ENCODE peak calls at places on chromosomes 3 and 15, in seven cellular contexts. I, B, Y, V, U, H and O are unnamed samples.

GRCh38 chr15:60795889-60796288 is 316.9 kb upstream of the ICE2 start:
- DNase-seq in Y (peak; percentile 76), I (no peak), B (no peak), U (no peak), H (no peak), V (no peak), O (no peak)

GRCh38 chr3:16884748-16885587 is at the start of gene PLCL2:
- DNase-seq in B (peak; percentile 74), V (no peak), H (peak; percentile 16), U (peak; percentile 55), Y (no peak), I (peak; percentile 72), O (peak; percentile 57)

GRCh38 chr3:136751259-136752045 is 726 bp downstream of the STAG1 start:
- DNase-seq in Y (no peak), H (peak; percentile 50), B (peak; percentile 87), V (peak; percentile 82), U (peak; percentile 69), I (peak; percentile 91), O (peak; percentile 93)

GRCh38 chr15:89898628-89899302 is 5.0 kb upstream of the AP3S2 start:
- DNase-seq in V (peak; percentile 77), I (peak; percentile 72), H (no peak), U (no peak), Y (no peak), B (no peak), O (peak; percentile 31)

GRCh38 chr3:193030276-193030675 is 112.6 kb upstream of the MB21D2 start:
- DNase-seq in U (no peak), H (no peak), B (no peak), Y (no peak), I (no peak), V (no peak), O (no peak)

GRCh38 chr3:12287727-12288465 is 974 bp upstream of the PPARG start:
- DNase-seq in Y (no peak), V (no peak), U (peak; percentile 48), B (no peak), I (peak; percentile 61), H (no peak), O (no peak)

GRCh38 chr3:192188218-192188835 is 539.0 kb downstream of the FGF12 start:
- DNase-seq in V (peak; percentile 33), Y (no peak), B (no peak), U (peak; percentile 39), H (no peak), I (peak; percentile 58), O (peak; percentile 61)

GRCh38 chr3:46892285-46893145 is 15.0 kb downstream of the PTH1R start:
- DNase-seq in H (peak; percentile 54), U (peak; percentile 73), Y (no peak), B (peak; percentile 90), V (no peak), I (peak; percentile 82), O (peak; percentile 55)

GRCh38 chr3:72903004-72903403 is 15.2 kb downstream of the GXYLT2 start:
- DNase-seq in V (peak; percentile 73), B (no peak), I (no peak), H (no peak), U (no peak), Y (no peak), O (no peak)

GRCh38 chr3:138408751-138409161 is 25.7 kb upstream of the ESYT3 start:
- DNase-seq in Y (no peak), U (no peak), H (no peak), V (no peak), I (no peak), B (no peak), O (no peak)

GRCh38 chr15:67130673-67131601 is 65.5 kb downstream of the SMAD3 start:
- DNase-seq in I (no peak), H (no peak), B (peak; percentile 61), V (no peak), U (peak; percentile 54), Y (no peak), O (no peak)

GRCh38 chr3:17491601-17492000 is 250.8 kb downstream of the TBC1D5 start:
- DNase-seq in I (no peak), U (no peak), V (no peak), H (no peak), Y (no peak), B (no peak), O (peak; percentile 68)

GRCh38 chr15:42728562-42728961 is 8.4 kb downstream of the CDAN1 start:
- DNase-seq in V (no peak), Y (no peak), I (no peak), B (no peak), U (no peak), H (no peak), O (no peak)

GRCh38 chr3:162082516-162082915 is 585.9 kb downstream of the OTOL1 start:
- DNase-seq in V (no peak), H (no peak), U (no peak), Y (no peak), B (no peak), I (no peak), O (no peak)

GRCh38 chr15:62856466-62857246 is 185.9 kb upstream of the TPM1 start:
- DNase-seq in V (no peak), I (no peak), U (no peak), Y (no peak), B (peak; percentile 54), H (no peak), O (no peak)

GRCh38 chr15:40149339-40149738 is 11.5 kb upstream of the BUB1B start:
- DNase-seq in B (no peak), U (no peak), V (no peak), H (no peak), Y (no peak), I (no peak), O (no peak)

GRCh38 chr3:117252208-117252607 is 542.6 kb downstream of the TUSC7 start:
- DNase-seq in B (no peak), H (no peak), U (no peak), I (no peak), V (no peak), Y (no peak), O (no peak)

GRCh38 chr3:117254990-117255389 is 545.4 kb downstream of the TUSC7 start:
- DNase-seq in V (no peak), I (no peak), Y (no peak), B (no peak), H (no peak), U (no peak), O (no peak)

GRCh38 chr3:117252651-117253050 is 543.1 kb downstream of the TUSC7 start:
- DNase-seq in H (no peak), V (no peak), I (no peak), Y (no peak), U (no peak), B (no peak), O (no peak)

DNA sequence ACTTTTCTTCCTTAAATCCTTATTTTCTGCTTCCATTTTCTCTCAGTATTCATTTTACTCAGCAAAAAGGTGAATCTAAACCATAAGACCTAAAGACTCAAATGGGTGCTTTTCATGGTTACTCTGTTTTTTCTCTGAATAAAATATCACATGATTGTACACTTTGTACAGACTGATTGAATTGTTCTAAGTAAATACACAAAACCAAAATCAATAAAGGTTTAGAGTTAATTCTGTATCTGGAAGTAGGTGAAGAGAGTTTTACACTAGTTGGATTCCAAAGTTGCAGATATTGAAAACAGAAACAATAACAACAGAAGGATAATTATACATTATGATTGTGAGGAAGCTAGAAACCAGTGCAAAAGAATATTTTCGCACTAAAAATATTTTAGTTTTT is 546.2 kb downstream of the TUSC7 start:
- DNase-seq in I (no peak), Y (no peak), H (no peak), U (no peak), V (no peak), B (no peak), O (no peak)
- TF ChIP-seq POLR2A in I (no peak), Y (no peak), H (no peak), U (no peak), V (no peak), B (no peak), O (no peak)

DNA sequence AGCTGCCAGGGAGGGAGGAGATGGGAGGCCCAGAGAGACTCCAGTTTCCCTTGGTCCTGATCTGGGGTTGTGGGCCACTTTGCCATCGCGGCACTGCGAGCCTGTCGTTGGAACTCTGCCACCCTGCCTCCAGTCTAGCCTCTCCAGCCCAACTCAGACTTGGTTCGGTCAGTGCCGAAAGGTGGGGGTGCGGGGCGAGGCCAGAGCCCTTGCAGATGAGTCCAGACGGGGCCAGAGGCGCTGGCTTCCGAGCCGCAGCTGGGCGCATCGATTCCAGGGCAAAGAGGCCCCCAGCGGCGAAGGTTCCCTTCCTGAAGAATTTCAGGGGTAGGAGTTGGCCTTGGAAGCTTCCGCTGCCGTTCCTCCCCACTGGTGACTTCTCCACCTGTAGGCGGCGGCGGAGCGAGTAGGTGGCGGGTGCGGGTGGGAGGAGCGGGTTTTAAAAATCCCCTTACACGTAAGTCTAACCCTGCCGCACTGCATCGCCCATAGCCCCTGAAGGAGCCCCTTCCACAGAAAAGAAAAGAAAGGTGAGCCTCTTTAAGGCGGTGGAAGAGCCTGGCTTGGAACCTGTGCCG is 5.1 kb downstream of the WNT5A start:
- DNase-seq in H (no peak), U (peak; percentile 23), I (no peak), V (no peak), Y (no peak), B (no peak), O (no peak)
- TF ChIP-seq POLR2A in H (no peak), U (no peak), I (no peak), V (no peak), Y (no peak), B (no peak), O (no peak)

DNA sequence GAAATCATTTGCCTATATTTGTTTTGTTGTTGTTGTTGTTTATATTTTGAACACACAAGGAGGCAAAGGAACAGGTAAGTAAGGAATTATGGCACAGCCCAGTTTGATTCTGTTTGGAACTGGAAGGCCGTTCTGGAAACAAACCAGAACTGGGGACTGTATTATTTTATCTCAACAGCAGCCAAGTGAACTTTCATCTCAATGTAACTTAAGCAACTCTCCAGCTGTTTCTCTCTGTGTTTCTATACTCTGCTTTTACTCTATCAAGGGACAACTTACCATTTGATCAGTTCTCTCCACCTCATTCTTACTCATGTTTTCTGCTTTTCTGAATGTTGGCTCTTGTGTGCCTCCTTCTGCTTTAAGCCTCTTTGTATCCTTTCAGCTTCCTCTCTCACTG is 16.0 kb upstream of the WDR49 start:
- DNase-seq in V (no peak), U (no peak), H (no peak), I (no peak), B (no peak), Y (no peak), O (no peak)
- TF ChIP-seq POLR2A in V (no peak), U (no peak), H (no peak), I (no peak), B (no peak), Y (no peak), O (no peak)

DNA sequence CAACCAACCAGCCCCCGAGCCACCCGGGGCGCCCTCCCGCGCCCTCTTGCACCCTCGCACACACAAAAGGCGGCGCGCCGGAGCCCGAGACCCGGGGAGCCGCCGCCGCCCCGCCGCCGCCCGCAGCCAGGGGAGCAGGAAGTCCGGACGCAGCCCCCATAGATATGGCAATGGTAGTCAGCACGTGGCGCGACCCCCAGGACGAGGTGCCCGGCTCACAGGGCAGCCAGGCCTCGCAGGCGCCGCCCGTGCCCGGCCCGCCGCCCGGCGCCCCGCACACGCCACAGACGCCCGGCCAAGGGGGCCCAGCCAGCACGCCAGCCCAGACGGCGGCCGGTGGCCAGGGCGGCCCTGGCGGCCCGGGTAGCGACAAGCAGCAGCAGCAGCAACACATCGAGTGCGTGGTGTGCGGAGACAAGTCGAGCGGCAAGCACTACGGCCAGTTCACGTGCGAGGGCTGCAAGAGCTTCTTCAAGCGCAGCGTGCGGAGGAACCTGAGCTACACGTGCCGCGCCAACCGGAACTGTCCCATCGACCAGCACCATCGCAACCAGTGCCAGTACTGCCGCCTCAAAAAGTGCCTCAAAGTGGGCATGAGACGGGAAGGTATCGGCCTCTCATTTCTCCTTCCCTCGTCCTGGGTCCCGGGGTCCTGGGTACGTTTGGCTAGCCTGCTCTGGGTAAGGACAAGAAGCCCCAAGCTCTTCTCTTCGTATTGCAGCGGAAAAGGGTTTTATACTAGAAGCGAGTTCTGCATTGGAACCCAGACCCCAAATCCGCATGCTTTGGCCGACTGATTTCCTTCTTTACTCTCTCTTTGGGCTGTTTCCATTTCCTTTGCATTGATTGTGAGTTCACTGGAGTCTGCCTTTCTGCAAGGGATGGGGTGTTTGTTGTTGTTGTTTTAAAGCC is 1.7 kb downstream of the NR2F2 start:
- DNase-seq in U (peak; percentile 26), I (peak; percentile 89), Y (no peak), B (peak; percentile 77), H (no peak), V (no peak), O (peak; percentile 0)
- TF ChIP-seq POLR2A in U (no peak), I (peak; percentile 55), Y (no peak), B (no peak), H (peak; percentile 24), V (peak; percentile 50), O (no peak)